ENCODE peak calls at places on chromosomes 3 and 15, in ten cellular contexts. V, J, N, H, I, C, F, Z, A and T are unnamed samples.
A peak's percentile ranks its signal among the peaks of the same experiment; 100 is the strongest.

GRCh38 chr3:194540268-194540937 is 53.6 kb upstream of the ATP13A3 start:
- DNase-seq in V (no peak), J (peak; percentile 44), N (peak; percentile 50), H (no peak), I (no peak), C (no peak), F (no peak), Z (no peak), A (no peak), T (no peak)

GRCh38 chr15:83871808-83872559 is 218.1 kb downstream of the ADAMTSL3 start:
- DNase-seq in V (no peak), J (no peak), N (peak; percentile 63), H (no peak), I (no peak), C (no peak), F (peak; percentile 63), Z (peak; percentile 14), A (no peak), T (no peak)

GRCh38 chr3:31466016-31466415 is 66.7 kb upstream of the STT3B start:
- DNase-seq in V (no peak), J (no peak), N (peak; percentile 14), H (no peak), I (no peak), C (no peak), F (peak; percentile 35), Z (no peak), A (no peak), T (no peak)

GRCh38 chr3:129892486-129892856 is 1.0 kb downstream of the TMCC1 start:
- DNase-seq in V (peak; percentile 37), J (no peak), N (no peak), H (no peak), I (no peak), C (no peak), F (no peak), Z (no peak), A (peak; percentile 75), T (no peak)

GRCh38 chr3:185744997-185745843 is 79.6 kb downstream of the IGF2BP2 start:
- DNase-seq in V (no peak), J (no peak), N (peak; percentile 75), H (no peak), I (no peak), C (peak; percentile 33), F (peak; percentile 97), Z (peak; percentile 52), A (no peak), T (no peak)

GRCh38 chr3:137642305-137642704 is 121.8 kb upstream of the SOX14 start:
- DNase-seq in V (no peak), J (no peak), N (no peak), H (no peak), I (no peak), C (no peak), F (no peak), Z (no peak), A (no peak), T (no peak)

GRCh38 chr15:81292516-81293001 is 31.4 kb downstream of the STARD5 start:
- DNase-seq in V (no peak), J (no peak), N (no peak), H (no peak), I (peak; percentile 73), C (peak; percentile 75), F (no peak), Z (no peak), A (no peak), T (no peak)

GRCh38 chr15:57373251-57373881 is 2.9 kb upstream of the CGNL1 start:
- DNase-seq in V (no peak), J (no peak), N (no peak), H (no peak), I (no peak), C (no peak), F (no peak), Z (no peak), A (no peak), T (no peak)

GRCh38 chr3:124773351-124774304 is 43.4 kb downstream of the UMPS start:
- DNase-seq in V (no peak), J (no peak), N (no peak), H (no peak), I (no peak), C (no peak), F (no peak), Z (no peak), A (no peak), T (no peak)

GRCh38 chr15:63083541-63083940 is 38.1 kb upstream of the LACTB start:
- DNase-seq in V (no peak), J (no peak), N (no peak), H (no peak), I (no peak), C (no peak), F (no peak), Z (no peak), A (no peak), T (no peak)

GRCh38 chr3:134638385-134639020 is 12.3 kb downstream of the KY start:
- DNase-seq in V (no peak), J (no peak), N (no peak), H (no peak), I (no peak), C (no peak), F (no peak), Z (no peak), A (no peak), T (peak; percentile 13)

GRCh38 chr15:59372352-59373211 is at the start of gene MYO1E:
- DNase-seq in V (peak; percentile 95), J (peak; percentile 68), N (peak; percentile 98), H (peak; percentile 61), I (peak; percentile 54), C (peak; percentile 40), F (peak; percentile 97), Z (peak; percentile 91), A (peak; percentile 96), T (peak; percentile 63)

GRCh38 chr3:8421711-8422110 is 79.9 kb upstream of the LMCD1 start:
- DNase-seq in V (no peak), J (no peak), N (no peak), H (no peak), I (no peak), C (no peak), F (no peak), Z (no peak), A (no peak), T (no peak)

GRCh38 chr3:8421267-8421666 is 80.4 kb upstream of the LMCD1 start:
- DNase-seq in V (no peak), J (no peak), N (no peak), H (no peak), I (no peak), C (peak; percentile 28), F (no peak), Z (no peak), A (no peak), T (no peak)

GRCh38 chr3:8420613-8421012 is 81.0 kb upstream of the LMCD1 start:
- DNase-seq in V (no peak), J (no peak), N (no peak), H (no peak), I (no peak), C (no peak), F (no peak), Z (no peak), A (no peak), T (no peak)

GRCh38 chr3:8424281-8424680 is 77.3 kb upstream of the LMCD1 start:
- DNase-seq in V (no peak), J (no peak), N (no peak), H (no peak), I (no peak), C (no peak), F (no peak), Z (no peak), A (no peak), T (no peak)

GRCh38 chr3:8423307-8423706 is 78.3 kb upstream of the LMCD1 start:
- DNase-seq in V (no peak), J (no peak), N (no peak), H (no peak), I (no peak), C (no peak), F (no peak), Z (no peak), A (no peak), T (no peak)
- TF ChIP-seq CTCF in V (no peak), J (no peak), N (no peak), H (no peak), I (no peak), C (peak; percentile 9), F (no peak), Z (no peak), A (no peak), T (no peak)

DNA sequence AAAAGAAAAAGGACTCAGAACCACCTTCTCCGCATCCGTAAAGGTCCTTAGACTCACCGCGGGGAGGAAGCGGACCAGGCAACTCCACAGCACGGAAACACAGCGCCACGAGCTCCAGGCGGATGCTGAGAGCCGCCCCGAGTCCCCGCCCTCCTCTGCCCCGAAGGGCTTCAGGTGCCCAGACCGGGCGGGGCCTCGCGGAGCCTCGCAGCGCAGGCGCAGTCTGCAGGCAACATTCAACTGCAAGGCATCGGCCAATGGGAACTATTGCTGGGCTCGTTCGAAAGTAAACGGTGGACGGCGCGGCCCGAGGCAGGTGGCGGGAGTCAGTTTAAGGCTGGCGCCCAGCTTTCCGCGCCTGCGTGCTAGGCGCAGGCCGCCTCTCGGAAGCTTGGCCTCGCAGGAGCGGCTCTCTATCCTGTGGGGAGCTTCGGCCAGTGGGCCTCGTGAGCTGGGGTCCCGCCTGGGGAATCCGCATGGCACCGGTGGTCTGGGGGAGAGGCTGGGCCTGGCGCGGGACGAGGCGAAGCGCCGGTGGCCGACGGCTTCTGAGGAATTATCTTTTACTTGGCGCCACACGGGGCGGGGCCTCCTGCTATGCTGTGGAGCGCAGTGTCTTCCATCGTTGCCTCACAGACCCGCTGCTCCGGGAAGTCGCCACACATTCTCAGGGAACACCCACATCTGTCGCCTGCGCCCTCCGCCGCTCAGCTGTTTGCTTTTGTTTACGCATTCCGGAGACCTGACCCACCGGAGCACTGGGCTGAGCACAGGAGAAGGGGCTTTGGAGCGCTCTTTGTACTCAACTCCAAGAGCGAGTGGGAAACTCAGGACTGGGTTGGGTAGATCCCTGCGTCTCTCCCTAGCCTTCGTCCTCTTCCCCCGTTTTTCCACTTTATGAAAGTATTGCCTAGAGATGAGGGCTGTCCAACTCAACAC is at the start of gene TRIM59:
- DNase-seq in V (peak; percentile 97), J (peak; percentile 64), N (peak; percentile 98), H (peak; percentile 88), I (peak; percentile 92), C (peak; percentile 98), F (peak; percentile 98), Z (peak; percentile 86), A (peak; percentile 97), T (peak; percentile 96)
- TF ChIP-seq CTCF in V (no peak), J (no peak), N (peak; percentile 2), H (no peak), I (no peak), C (no peak), F (no peak), Z (peak; percentile 17), A (no peak), T (no peak)

GRCh38 chr3:57856675-57857074 is 100.6 kb downstream of the SLMAP start:
- DNase-seq in V (no peak), J (no peak), N (peak; percentile 16), H (no peak), I (no peak), C (peak; percentile 31), F (no peak), Z (no peak), A (no peak), T (no peak)
- TF ChIP-seq CTCF in V (no peak), J (no peak), N (peak; percentile 21), H (no peak), I (no peak), C (peak; percentile 67), F (no peak), Z (peak; percentile 8), A (no peak), T (no peak)

DNA sequence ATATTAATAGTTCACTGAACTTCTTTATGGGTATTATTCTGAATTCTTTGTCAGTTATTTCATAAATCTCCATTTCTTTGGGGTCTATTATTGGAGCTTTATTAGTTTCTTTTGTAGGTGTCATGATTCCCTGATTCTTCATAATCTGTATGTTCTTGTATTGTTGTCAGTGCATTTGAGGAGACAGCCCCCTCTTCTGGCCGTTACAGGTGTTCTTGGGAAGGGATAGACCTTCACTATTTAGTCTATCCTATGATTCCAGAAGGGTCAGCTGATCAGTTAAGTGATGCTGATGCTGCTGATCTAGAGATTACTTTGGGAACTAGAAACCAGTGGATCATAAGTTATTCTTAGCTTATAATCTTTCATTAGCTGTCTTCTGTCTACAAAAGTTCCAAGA is 34.9 kb downstream of the TMEM39A start:
- DNase-seq in V (no peak), J (no peak), N (no peak), H (no peak), I (no peak), C (peak; percentile 26), F (no peak), Z (no peak), A (no peak), T (no peak)
- TF ChIP-seq CTCF in V (no peak), J (no peak), N (peak; percentile 11), H (no peak), I (no peak), C (peak; percentile 69), F (peak; percentile 22), Z (no peak), A (no peak), T (no peak)